ENCODE peak calls at places on chromosome 11, in ten cellular contexts. U is A673, P is BJ, X is body of pancreas, M is cardiac muscle cell, L is K562, K is AG04449, E is stomach, F is fibroblast of villous mesenchyme, W is esophagus squamous epithelium. Y is an unnamed sample.

GRCh38 chr11:92841719-92842118 is 127.7 kb upstream of the MTNR1B start:
- DNase-seq in X (no peak), L (no peak), K (no peak), M (no peak), E (no peak), F (no peak), U (no peak), P (no peak), W (no peak), Y (no peak)

GRCh38 chr11:122344281-122344680 is 228.3 kb upstream of the BLID start:
- DNase-seq in W (no peak), U (no peak), L (no peak), M (peak; percentile 94), E (no peak), F (peak; percentile 94), P (peak; percentile 89), K (peak; percentile 55), X (no peak), Y (no peak)

GRCh38 chr11:123413636-123414035 is 16.4 kb upstream of the GRAMD1B start:
- DNase-seq in L (no peak), M (no peak), W (no peak), F (peak; percentile 9), K (no peak), X (no peak), E (no peak), U (no peak), P (no peak), Y (no peak)

GRCh38 chr11:65355776-65356393 is 1.3 kb downstream of the TIGD3 start:
- DNase-seq in X (no peak), F (peak; percentile 48), K (no peak), E (no peak), M (peak; percentile 46), W (no peak), U (peak; percentile 39), P (no peak), L (no peak), Y (peak; percentile 56)

GRCh38 chr11:9138612-9139579 is 47.5 kb upstream of the SCUBE2 start:
- DNase-seq in W (no peak), P (peak; percentile 63), M (peak; percentile 82), X (peak; percentile 66), F (peak; percentile 72), E (peak; percentile 54), K (peak; percentile 61), U (peak; percentile 78), L (no peak), Y (no peak)

GRCh38 chr11:75475767-75476650 is 43.0 kb upstream of the KLHL35 start:
- DNase-seq in L (peak; percentile 63), W (no peak), U (no peak), F (peak; percentile 48), E (peak; percentile 30), P (no peak), M (peak; percentile 81), K (no peak), X (peak; percentile 36), Y (no peak)

GRCh38 chr11:13663631-13664071 is 4.8 kb upstream of the FAR1 start:
- DNase-seq in L (no peak), U (no peak), X (no peak), W (no peak), M (peak; percentile 37), P (no peak), F (peak; percentile 45), K (no peak), E (no peak), Y (no peak)

GRCh38 chr11:15472405-15472799 is 357.7 kb downstream of the INSC start:
- DNase-seq in W (no peak), U (no peak), X (no peak), P (no peak), M (no peak), L (no peak), F (no peak), E (no peak), K (no peak), Y (no peak)

GRCh38 chr11:77884186-77884828 is 63.4 kb downstream of the AAMDC start:
- DNase-seq in E (no peak), M (peak; percentile 83), P (no peak), F (peak; percentile 63), L (no peak), W (no peak), K (peak; percentile 65), U (no peak), X (no peak), Y (no peak)

GRCh38 chr11:65036931-65037330 is 4.1 kb upstream of the SAC3D1 start:
- DNase-seq in M (no peak), E (peak; percentile 90), K (no peak), W (no peak), P (no peak), F (no peak), U (no peak), L (no peak), X (peak; percentile 75), Y (no peak)

DNA sequence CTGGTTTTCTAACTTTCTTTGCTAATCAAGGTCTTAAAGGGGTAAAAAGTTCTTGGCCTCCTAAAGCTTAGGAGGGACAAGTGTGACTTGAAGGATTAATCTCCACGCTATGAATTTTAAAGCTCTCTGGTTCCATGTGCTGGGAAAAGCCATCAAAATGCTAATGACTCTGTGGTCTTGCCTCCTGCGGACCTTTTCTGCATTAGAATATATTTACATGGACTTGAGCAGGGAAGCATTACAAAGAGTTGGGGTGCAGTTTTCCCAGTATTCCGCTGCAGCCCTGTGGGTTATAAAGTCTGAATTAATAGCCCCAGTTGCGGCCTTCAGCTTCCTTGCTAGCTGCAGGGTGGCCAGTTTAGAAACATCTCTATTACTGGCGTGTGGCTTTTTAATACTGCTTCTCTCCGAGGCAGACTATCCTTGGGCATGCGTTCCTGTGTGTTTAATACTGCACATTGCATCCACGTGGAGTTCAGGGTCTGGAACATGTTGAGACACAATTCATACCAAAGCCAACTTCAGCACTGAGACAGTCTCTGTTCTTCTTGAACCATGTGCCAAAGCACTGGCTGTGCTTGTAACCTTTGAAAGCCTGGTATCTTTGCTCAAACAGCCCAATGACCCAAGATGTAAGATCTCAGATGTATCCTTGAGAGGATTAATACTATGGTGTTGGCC is 27.3 kb downstream of the TSPAN18 start:
- DNase-seq in P (no peak), L (no peak), F (no peak), U (no peak), M (no peak), K (no peak), E (no peak), X (no peak), W (no peak), Y (no peak)
- TF ChIP-seq CTCF in P (no peak), L (no peak), F (no peak), U (no peak), M (no peak), K (no peak), E (no peak), X (no peak), W (no peak), Y (no peak)

GRCh38 chr11:112113539-112114457 is 27.1 kb downstream of the SDHD start:
- DNase-seq in W (no peak), F (peak; percentile 71), K (no peak), X (no peak), E (no peak), M (peak; percentile 76), P (no peak), L (peak; percentile 65), U (peak; percentile 82), Y (no peak)
- TF ChIP-seq CTCF in W (peak; percentile 61), F (peak; percentile 67), K (peak; percentile 62), X (peak; percentile 63), E (peak; percentile 59), M (peak; percentile 64), P (peak; percentile 69), L (peak; percentile 72), U (peak; percentile 76), Y (peak; percentile 74)

GRCh38 chr11:46293616-46294015 is 16.2 kb downstream of the CREB3L1 start:
- DNase-seq in U (no peak), K (peak; percentile 92), P (peak; percentile 92), F (peak; percentile 63), M (peak; percentile 80), L (peak; percentile 28), X (no peak), E (no peak), W (no peak), Y (no peak)

GRCh38 chr11:46293066-46293465 is 15.6 kb downstream of the CREB3L1 start:
- DNase-seq in X (no peak), W (no peak), F (no peak), P (no peak), M (no peak), K (no peak), U (no peak), L (no peak), E (no peak), Y (no peak)

GRCh38 chr11:46295312-46295995 is 18.0 kb downstream of the CREB3L1 start:
- DNase-seq in L (peak; percentile 91), K (no peak), U (peak; percentile 97), F (peak; percentile 81), P (no peak), M (peak; percentile 85), W (no peak), X (peak; percentile 66), E (peak; percentile 61), Y (peak; percentile 91)

GRCh38 chr11:46295996-46296519 is 18.6 kb downstream of the CREB3L1 start:
- DNase-seq in M (peak; percentile 8), U (no peak), X (no peak), W (no peak), L (peak; percentile 36), E (no peak), K (no peak), P (no peak), F (no peak), Y (no peak)

DNA sequence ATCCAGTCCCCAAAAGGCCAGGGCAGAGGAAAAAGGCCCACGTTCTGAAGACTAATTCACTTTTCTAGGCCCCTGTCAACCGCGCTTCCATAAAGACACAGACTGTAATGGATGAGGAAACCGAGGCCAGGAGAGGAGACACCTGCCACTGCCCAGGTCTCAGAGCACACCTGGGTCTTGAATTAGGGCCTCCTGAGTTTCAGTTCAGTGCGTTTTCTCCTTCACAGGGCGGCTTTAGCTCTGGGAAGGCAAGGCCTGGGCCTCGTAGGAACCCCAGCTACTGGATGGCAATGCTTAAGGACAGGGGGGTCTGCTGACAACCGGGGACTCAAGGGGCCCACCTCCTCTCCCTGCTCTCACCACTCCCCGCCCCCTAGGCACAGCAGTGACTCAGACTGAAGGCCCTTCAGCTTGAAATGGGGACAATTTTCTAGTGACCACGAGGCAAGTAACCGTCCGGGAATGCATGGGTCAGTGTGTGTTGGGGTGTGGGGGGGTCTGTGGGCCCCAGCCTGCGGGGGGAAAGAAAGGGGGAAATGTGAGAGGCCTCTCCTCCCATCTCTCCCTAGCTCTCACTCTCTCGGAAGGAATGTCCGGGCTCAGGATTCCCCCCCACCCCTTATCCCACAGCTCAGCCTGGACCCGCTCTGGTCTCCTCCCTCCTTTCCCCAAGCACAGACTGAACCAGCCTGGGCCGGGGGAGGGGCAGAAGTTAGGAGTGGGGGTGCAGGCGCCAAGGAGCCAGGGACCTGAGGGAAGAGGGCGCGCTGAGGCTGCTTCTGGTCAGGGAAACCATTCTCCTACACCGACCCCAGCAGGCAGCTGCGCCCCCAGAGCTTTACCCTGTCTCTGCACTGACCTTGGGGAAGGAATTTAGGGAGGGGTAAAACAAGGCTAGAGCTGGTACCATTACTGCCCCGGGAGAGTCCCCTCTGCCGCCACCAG is 17.2 kb downstream of the CREB3L1 start:
- DNase-seq in L (peak; percentile 77), E (peak; percentile 48), U (no peak), K (peak; percentile 95), X (no peak), F (peak; percentile 89), W (no peak), M (peak; percentile 88), P (peak; percentile 92), Y (no peak)
- TF ChIP-seq CTCF in L (peak; percentile 13), E (no peak), U (no peak), K (no peak), X (no peak), F (peak; percentile 9), W (no peak), M (no peak), P (no peak), Y (no peak)

GRCh38 chr11:46827995-46828394 is 18.1 kb downstream of the CKAP5 start:
- DNase-seq in M (peak; percentile 30), K (no peak), L (no peak), W (no peak), F (peak; percentile 20), E (no peak), P (no peak), U (no peak), X (no peak), Y (no peak)

GRCh38 chr11:46826310-46827044 is 19.6 kb downstream of the CKAP5 start:
- DNase-seq in P (no peak), L (peak; percentile 87), W (no peak), X (peak; percentile 80), K (no peak), U (peak; percentile 97), M (peak; percentile 85), E (peak; percentile 82), F (peak; percentile 77), Y (peak; percentile 93)
- TF ChIP-seq CTCF in P (peak; percentile 13), L (no peak), W (no peak), X (peak; percentile 33), K (peak; percentile 10), U (no peak), M (peak; percentile 14), E (peak; percentile 21), F (no peak), Y (no peak)